ENCODE peak calls at places on chromosomes 2 and 18, in four cellular contexts. X is A549, M is K562, R is HepG2. J is an unnamed sample.

GRCh38 chr2:36965751-36966369 is 476 bp downstream of the STRN start:
- DNase-seq in M (peak; percentile 86), X (peak; percentile 46), R (no peak), J (peak; percentile 82)

GRCh38 chr2:192775461-192776262 is 580.9 kb upstream of the TMEFF2 start:
- DNase-seq in R (no peak), M (no peak), X (no peak), J (no peak)

GRCh38 chr18:12035481-12035880 is 54.2 kb downstream of the IMPA2 start:
- DNase-seq in R (no peak), X (no peak), M (no peak), J (no peak)

GRCh38 chr2:119461811-119462210 is 30.2 kb downstream of the TMEM37 start:
- DNase-seq in R (no peak), M (no peak), X (no peak), J (no peak)

GRCh38 chr2:55196526-55196925 is 35.6 kb downstream of the CLHC1 start:
- DNase-seq in R (no peak), X (no peak), M (no peak), J (no peak)

GRCh38 chr2:56184500-56184996 is 758 bp downstream of the CCDC85A start:
- DNase-seq in X (peak; percentile 17), R (no peak), M (peak; percentile 19), J (peak; percentile 50)

GRCh38 chr2:8380026-8380425 is 301.8 kb upstream of the ID2 start:
- DNase-seq in M (no peak), R (no peak), X (no peak), J (no peak)

GRCh38 chr2:217978536-217979150 is 24.2 kb downstream of the TNS1 start:
- DNase-seq in X (no peak), M (no peak), R (no peak), J (peak; percentile 80)

GRCh38 chr18:12238861-12239260 is 15.3 kb upstream of the CIDEA start:
- DNase-seq in X (no peak), M (peak; percentile 4), R (no peak), J (no peak)

GRCh38 chr2:70977605-70978205 is 725 bp upstream of the ANKRD53 start:
- DNase-seq in M (no peak), R (peak; percentile 36), X (no peak), J (no peak)

GRCh38 chr2:108988796-108989713 is at the start of gene EDAR:
- DNase-seq in R (peak; percentile 54), M (no peak), X (peak; percentile 64), J (peak; percentile 79)

GRCh38 chr2:63539416-63540162 is 48.7 kb downstream of the WDPCP start:
- DNase-seq in X (no peak), M (no peak), R (no peak), J (no peak)
- TF ChIP-seq NR3C1 in X (no peak), M (no peak), R (no peak), J (no peak)

DNA sequence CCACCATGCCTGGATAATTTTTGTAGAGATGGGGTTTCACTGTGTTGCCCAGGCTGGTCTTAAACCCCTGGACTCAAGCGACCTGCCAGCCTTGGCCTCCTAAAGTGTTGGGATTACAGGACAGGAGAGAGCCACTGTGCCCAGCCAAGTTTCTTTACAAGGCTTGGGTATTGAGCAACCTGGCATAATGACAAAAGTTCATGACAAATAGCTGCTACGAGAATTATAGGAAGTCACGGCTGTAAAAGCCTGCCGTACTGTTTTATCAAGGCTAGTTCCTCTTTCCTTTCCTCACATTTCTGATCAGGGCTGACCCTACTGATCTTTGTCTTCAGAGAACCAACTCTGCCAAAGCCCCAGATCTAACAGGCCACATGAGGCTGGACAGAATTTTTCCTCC is 490.4 kb upstream of the SPRED2 start:
- DNase-seq in M (no peak), X (no peak), R (no peak), J (no peak)
- TF ChIP-seq JUN in M (no peak), X (no peak), R (no peak), J (no peak)

GRCh38 chr2:233423436-233423860 is 69.2 kb downstream of the DGKD start:
- DNase-seq in R (no peak), X (no peak), M (no peak), J (no peak)
- TF ChIP-seq NR3C1 in R (no peak), X (no peak), M (no peak), J (no peak)

DNA sequence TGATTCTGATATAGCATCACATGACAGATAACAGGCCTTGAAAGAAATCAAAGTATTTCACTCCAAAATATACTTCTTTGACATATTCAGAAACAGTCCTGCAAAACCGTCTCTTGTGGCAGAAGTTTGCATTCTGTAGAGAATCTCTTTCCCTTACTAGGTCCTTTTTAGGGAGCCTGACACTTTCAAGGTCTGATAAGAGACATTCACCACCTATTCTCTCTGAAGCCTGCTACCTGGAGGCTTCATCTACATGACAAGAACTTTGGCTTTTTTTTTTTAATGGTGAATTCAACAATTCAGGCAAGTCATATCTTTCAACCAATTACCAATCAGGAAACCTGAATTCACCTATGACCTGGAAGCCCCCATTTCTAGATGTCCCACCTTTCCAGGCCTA is 83.8 kb downstream of the CCDC178 start:
- DNase-seq in M (no peak), X (no peak), R (no peak), J (no peak)
- TF ChIP-seq JUN in M (no peak), X (no peak), R (no peak), J (no peak)

GRCh38 chr2:199811360-199811759 is 39.6 kb downstream of the FTCDNL1 start:
- DNase-seq in X (no peak), M (no peak), R (no peak), J (no peak)

GRCh38 chr2:199810422-199811250 is 40.4 kb downstream of the FTCDNL1 start:
- DNase-seq in R (no peak), X (no peak), M (no peak), J (no peak)

GRCh38 chr2:199806179-199806578 is 44.8 kb downstream of the FTCDNL1 start:
- DNase-seq in R (no peak), M (no peak), X (no peak), J (no peak)

GRCh38 chr2:199804831-199805230 is 46.2 kb downstream of the FTCDNL1 start:
- DNase-seq in M (no peak), R (no peak), X (no peak), J (no peak)

GRCh38 chr2:199807966-199808365 is 43.0 kb downstream of the FTCDNL1 start:
- DNase-seq in X (no peak), M (no peak), R (no peak), J (no peak)
- TF ChIP-seq NR3C1 in X (no peak), M (no peak), R (no peak), J (no peak)

GRCh38 chr2:18149660-18150246 is 271.3 kb downstream of the KCNS3 start:
- DNase-seq in M (no peak), R (peak; percentile 31), X (peak; percentile 18), J (no peak)
- TF ChIP-seq JUN in M (no peak), R (no peak), X (no peak), J (no peak)